ENCODE peak calls at places on chromosomes 11 and 22, in six cellular contexts. R is pons, E is NCI-H345, S is stromal cell of bone marrow, M is NCI-H1436, W is posterior vena cava. H is an unnamed sample.

GRCh38 chr11:61690706-61691377 is 10.7 kb downstream of the DAGLA start:
- DNase-seq in R (no peak), M (peak), W (no peak), E (peak), S (no peak), H (no peak)

GRCh38 chr11:110425751-110426545 is 3.8 kb upstream of the FDX1 start:
- DNase-seq in R (no peak), W (no peak), M (no peak), E (no peak), S (peak), H (no peak)

GRCh38 chr11:26248661-26249060 is 83.3 kb upstream of the ANO3 start:
- DNase-seq in M (no peak), R (no peak), E (no peak), W (no peak), S (no peak), H (no peak)

GRCh38 chr22:41285441-41285819 is 557 bp downstream of the RANGAP1 start:
- DNase-seq in M (no peak), S (peak), W (peak), R (no peak), E (peak), H (no peak)

GRCh38 chr11:121643530-121644512 is 191.1 kb upstream of the SORL1-AS1 start:
- DNase-seq in M (no peak), W (no peak), R (no peak), E (peak), S (no peak), H (no peak)

GRCh38 chr11:96893988-96894387 is 504.2 kb downstream of the JRKL start:
- DNase-seq in W (no peak), S (no peak), R (no peak), M (no peak), E (no peak), H (no peak)

GRCh38 chr11:3845670-3846069 is 4.9 kb upstream of the RHOG start:
- DNase-seq in S (no peak), R (no peak), M (no peak), W (no peak), E (no peak), H (no peak)

GRCh38 chr22:24066872-24067271 is 55.8 kb downstream of the CABIN1 start:
- DNase-seq in S (no peak), W (no peak), R (no peak), M (no peak), E (peak), H (no peak)

GRCh38 chr11:35746356-35747153 is 84.0 kb downstream of the TRIM44 start:
- DNase-seq in W (no peak), S (peak), M (no peak), E (no peak), R (no peak), H (no peak)

GRCh38 chr22:46054091-46054877 is 77.3 kb upstream of the WNT7B start:
- DNase-seq in M (peak), R (peak), E (no peak), W (peak), S (peak), H (no peak)

GRCh38 chr11:67356867-67357561 is 3.7 kb upstream of the POLD4 start:
- DNase-seq in R (peak), M (peak), W (peak), S (peak), E (peak), H (peak)

GRCh38 chr22:21055880-21056319 is 10.2 kb downstream of the LRRC74B start:
- DNase-seq in E (no peak), W (no peak), R (no peak), S (no peak), M (no peak), H (no peak)

GRCh38 chr11:112776834-112777793 is 184.1 kb upstream of the NCAM1 start:
- DNase-seq in R (no peak), E (peak), M (no peak), S (no peak), W (no peak), H (no peak)

GRCh38 chr11:60594998-60595637 is 79.9 kb downstream of the MS4A13 start:
- DNase-seq in W (no peak), S (no peak), M (no peak), E (no peak), R (peak), H (no peak)

GRCh38 chr11:27201454-27202302 is 161.1 kb downstream of the BBOX1 start:
- DNase-seq in E (peak), W (peak), M (peak), R (no peak), S (peak), H (peak)

GRCh38 chr11:59173080-59173963 is 1.4 kb downstream of the DTX4 start:
- DNase-seq in R (peak), M (no peak), E (no peak), S (no peak), W (no peak), H (no peak)

GRCh38 chr11:119739021-119739703 is 10.2 kb upstream of the NECTIN1 start:
- DNase-seq in M (no peak), R (no peak), W (no peak), S (no peak), E (no peak), H (no peak)

GRCh38 chr22:41687901-41688364 is 734 bp downstream of the SNU13 start:
- DNase-seq in M (no peak), E (no peak), S (no peak), W (no peak), R (no peak), H (peak)

GRCh38 chr22:44438481-44439131 is 59.4 kb downstream of the RTL6 start:
- DNase-seq in E (no peak), M (no peak), S (no peak), W (peak), R (no peak), H (no peak)

GRCh38 chr11:67317365-67318238 is 14.3 kb downstream of the SSH3 start:
- DNase-seq in S (peak), R (peak), M (peak), E (peak), W (peak), H (peak)

GRCh38 chr22:43515902-43516301 is 104.1 kb downstream of the MPPED1 start:
- DNase-seq in R (no peak), W (no peak), S (no peak), M (no peak), E (no peak), H (no peak)

GRCh38 chr22:45889539-45890350 is 87.2 kb downstream of the WNT7B start:
- DNase-seq in M (no peak), R (no peak), S (no peak), W (peak), E (no peak), H (peak)

GRCh38 chr11:45737056-45737455 is 67.9 kb upstream of the SLC35C1 start:
- DNase-seq in E (no peak), W (no peak), S (no peak), R (no peak), M (no peak), H (no peak)

GRCh38 chr11:104665631-104666030 is 232.6 kb downstream of the CASP12 start:
- DNase-seq in R (no peak), E (no peak), S (peak), W (no peak), M (no peak), H (peak)

GRCh38 chr11:924406-925157 is 1.1 kb upstream of the AP2A2 start:
- DNase-seq in M (no peak), R (no peak), S (no peak), W (no peak), E (no peak), H (no peak)

GRCh38 chr22:20084547-20085413 is 4.7 kb downstream of the DGCR8 start:
- DNase-seq in S (no peak), E (no peak), M (peak), W (no peak), R (no peak), H (no peak)

GRCh38 chr11:130711193-130711592 is 205.1 kb downstream of the SNX19 start:
- DNase-seq in S (no peak), W (no peak), E (no peak), R (no peak), M (no peak), H (no peak)

GRCh38 chr11:114059278-114059983 is at the start of gene ZBTB16:
- DNase-seq in S (no peak), W (peak), E (peak), M (peak), R (peak), H (no peak)

GRCh38 chr22:42074153-42074750 is at the start of gene PHETA2:
- DNase-seq in W (peak), R (no peak), S (peak), M (no peak), E (no peak), H (no peak)

GRCh38 chr22:23065069-23065451 is 5.3 kb upstream of the GNAZ start:
- DNase-seq in S (no peak), M (peak), W (peak), E (no peak), R (no peak), H (no peak)

GRCh38 chr11:45457649-45458048 is 171.5 kb upstream of the SYT13 start:
- DNase-seq in E (no peak), R (no peak), W (no peak), M (no peak), S (peak), H (no peak)

GRCh38 chr11:57485217-57486007 is 25.1 kb downstream of the RTN4RL2 start:
- DNase-seq in M (no peak), E (no peak), R (no peak), S (no peak), W (no peak), H (no peak)

GRCh38 chr22:49139492-49140151 is 688.1 kb downstream of the BRD1 start:
- DNase-seq in W (no peak), E (no peak), S (no peak), M (no peak), R (no peak), H (no peak)

GRCh38 chr11:1168256-1168655 is 10.5 kb downstream of the MUC5AC start:
- DNase-seq in M (no peak), E (no peak), R (no peak), S (no peak), W (peak), H (no peak)

GRCh38 chr11:43903969-43904368 is 23.3 kb downstream of the ALKBH3 start:
- DNase-seq in S (no peak), M (no peak), W (no peak), E (no peak), R (no peak), H (no peak)

GRCh38 chr11:10898763-10899541 is 41.1 kb upstream of the ZBED5 start:
- DNase-seq in M (no peak), E (no peak), R (no peak), W (no peak), S (no peak), H (no peak)

GRCh38 chr22:45664136-45664646 is 7.4 kb upstream of the ATXN10 start:
- DNase-seq in S (no peak), W (no peak), M (no peak), R (no peak), E (no peak), H (no peak)

GRCh38 chr11:75383246-75383645 is 16.1 kb upstream of the RPS3 start:
- DNase-seq in R (no peak), E (no peak), W (peak), S (no peak), M (no peak), H (no peak)

H was measured in foreskin melanocyte.